ENCODE peak calls at places on chromosomes 5 and 9, in four cellular contexts. One of them, this sample, is unnamed.
A peak's percentile ranks its signal among the peaks of the same experiment; 100 is the strongest.

GRCh38 chr9:130147215-130147614 is 25.0 kb upstream of the NCS1 start:
- DNase-seq in testis: no peak
- DNase-seq in body of pancreas: no peak
- DNase-seq in stomach: no peak
- DNase-seq in this sample: no peak

GRCh38 chr9:135692410-135692809 is 6.9 kb downstream of the SOHLH1 start:
- DNase-seq in testis: no peak
- DNase-seq in body of pancreas: no peak
- DNase-seq in stomach: no peak
- DNase-seq in this sample: no peak

GRCh38 chr5:149651686-149652085 is 70.4 kb downstream of the ARHGEF37 start:
- DNase-seq in testis: no peak
- DNase-seq in body of pancreas: no peak
- DNase-seq in stomach: no peak
- DNase-seq in this sample: no peak

GRCh38 chr5:151589878-151590570 is 1.1 kb downstream of the FAT2 start:
- DNase-seq in testis: no peak
- DNase-seq in body of pancreas: no peak
- DNase-seq in stomach: no peak
- DNase-seq in this sample: no peak

GRCh38 chr9:89885156-89885555 is 280.3 kb downstream of the GADD45G start:
- DNase-seq in testis: peak; percentile 7
- DNase-seq in body of pancreas: no peak
- DNase-seq in stomach: peak; percentile 7
- DNase-seq in this sample: no peak

GRCh38 chr5:78509884-78510769 is 138.4 kb downstream of the LHFPL2 start:
- DNase-seq in testis: peak; percentile 71
- DNase-seq in body of pancreas: peak; percentile 91
- DNase-seq in stomach: peak; percentile 85
- DNase-seq in this sample: peak; percentile 92

GRCh38 chr9:136946228-136946892 is 1.3 kb downstream of the C8G start:
- DNase-seq in testis: no peak
- DNase-seq in body of pancreas: no peak
- DNase-seq in stomach: no peak
- DNase-seq in this sample: peak; percentile 62

GRCh38 chr9:126894052-126894603 is 20.5 kb upstream of the RALGPS1 start:
- DNase-seq in testis: no peak
- DNase-seq in body of pancreas: no peak
- DNase-seq in stomach: no peak
- DNase-seq in this sample: no peak

GRCh38 chr9:29514862-29515261 is 1941.6 kb upstream of the C9orf72 start:
- DNase-seq in testis: no peak
- DNase-seq in body of pancreas: no peak
- DNase-seq in stomach: no peak
- DNase-seq in this sample: no peak

GRCh38 chr5:21680661-21681060 is 1172.5 kb downstream of the CDH12 start:
- DNase-seq in testis: no peak
- DNase-seq in body of pancreas: no peak
- DNase-seq in stomach: no peak
- DNase-seq in this sample: no peak

DNA sequence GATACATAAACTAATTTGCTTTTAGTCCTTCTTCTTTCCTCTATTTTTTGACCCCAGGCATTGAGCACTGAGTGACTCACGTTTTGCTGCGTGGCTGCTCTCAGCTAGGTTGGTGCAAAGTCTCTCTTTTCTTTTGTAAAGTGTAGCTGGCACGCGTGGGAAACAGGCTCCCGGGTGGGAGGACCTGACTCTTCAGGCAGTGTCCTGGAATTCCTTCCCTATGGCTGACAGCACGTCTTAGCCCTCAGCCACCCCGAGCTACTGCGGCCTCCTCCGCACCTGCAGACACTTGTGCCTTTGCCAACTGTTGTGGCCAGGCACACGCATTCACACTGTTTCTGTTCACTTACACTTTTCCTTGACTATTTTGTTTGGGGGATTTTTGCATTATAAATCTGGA is 877 bp upstream of the SCGB3A1 start:
- DNase-seq in testis: peak; percentile 21
- DNase-seq in body of pancreas: no peak
- DNase-seq in stomach: no peak
- DNase-seq in this sample: no peak
- H3K4me1 ChIP-seq in testis: peaks cover 3% of the 10 kb centered on the region
- H3K4me1 ChIP-seq in body of pancreas: peaks cover 46% of the 10 kb centered on the region
- H3K4me1 ChIP-seq in stomach: peaks cover 23% of the 10 kb centered on the region
- H3K4me1 ChIP-seq in this sample: no peaks in the 10 kb centered on the region

DNA sequence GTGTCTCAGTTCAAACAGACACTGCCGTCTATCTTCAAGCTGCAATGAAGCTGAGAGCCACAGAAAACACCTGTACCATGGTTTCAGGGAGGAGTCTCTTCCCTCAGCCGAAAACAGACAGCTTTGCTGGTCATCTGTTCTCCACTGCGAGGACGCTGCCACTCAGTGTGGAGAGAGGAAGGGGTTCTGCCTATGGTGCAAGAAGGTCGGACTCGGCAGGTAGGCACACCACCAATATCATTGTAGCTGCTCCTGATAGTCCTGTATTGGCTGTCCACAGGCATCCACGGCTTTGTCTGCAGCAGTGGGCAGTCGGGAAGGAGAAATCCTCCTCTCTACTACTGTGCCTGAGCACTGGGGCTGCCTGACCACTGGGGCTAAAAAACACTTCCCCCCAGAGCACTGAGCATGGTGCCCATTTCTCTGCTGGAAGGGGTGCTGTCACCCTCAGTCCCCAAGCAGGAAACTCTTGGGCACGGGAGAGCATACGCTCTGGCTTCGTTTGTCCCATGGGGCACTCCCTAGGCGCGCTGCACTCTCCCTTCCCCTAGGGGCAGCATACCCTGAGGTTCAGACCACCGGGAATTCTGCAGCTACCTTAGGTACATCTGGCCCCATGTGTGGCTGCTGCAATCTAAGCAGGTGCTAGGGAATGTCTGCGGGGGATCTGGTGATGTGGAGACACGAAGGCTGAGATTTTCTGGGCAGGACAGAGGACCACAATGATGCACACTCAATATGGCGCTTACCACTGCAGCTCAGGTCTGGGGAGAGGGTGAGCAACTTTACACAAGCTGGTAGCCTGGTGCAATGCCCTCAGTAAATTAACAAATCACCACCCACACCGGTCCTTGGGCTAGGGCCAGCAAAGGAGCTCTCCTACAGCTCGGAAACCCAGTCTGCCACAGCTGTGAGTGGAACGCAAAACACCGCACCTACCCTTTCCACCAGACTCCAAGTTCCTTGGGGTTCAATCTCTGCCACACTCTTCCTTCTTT is 880.9 kb upstream of the SEMA6A start:
- DNase-seq in testis: peak; percentile 54
- DNase-seq in body of pancreas: peak; percentile 74
- DNase-seq in stomach: peak; percentile 30
- DNase-seq in this sample: peak; percentile 19
- TF ChIP-seq CTCF in testis: peak; percentile 28
- TF ChIP-seq CTCF in body of pancreas: peak; percentile 78
- TF ChIP-seq CTCF in stomach: no peak
- TF ChIP-seq CTCF in this sample: no peak

DNA sequence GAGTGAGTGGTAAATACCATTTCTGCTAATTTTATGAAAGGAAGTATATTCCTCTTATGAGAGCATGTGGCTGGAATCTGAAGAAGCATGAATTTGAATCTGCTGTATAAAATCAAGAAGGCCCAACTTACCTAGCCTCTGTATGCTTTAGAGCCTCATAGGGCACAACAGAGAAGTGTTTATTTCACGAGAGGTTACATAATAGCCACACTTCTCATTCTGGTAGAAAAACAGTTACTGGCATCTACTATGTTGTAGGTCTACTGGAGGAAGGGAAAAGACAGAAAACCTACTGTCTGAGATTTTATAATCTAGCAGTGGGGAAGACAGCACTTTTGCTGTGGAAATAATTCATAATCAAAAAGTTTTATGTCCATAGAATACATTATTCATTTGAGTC is 172.6 kb upstream of the ZNF608 start:
- DNase-seq in testis: no peak
- DNase-seq in body of pancreas: no peak
- DNase-seq in stomach: no peak
- DNase-seq in this sample: no peak
- H3K4me1 ChIP-seq in testis: peaks cover 8% of the 10 kb centered on the region
- H3K4me1 ChIP-seq in body of pancreas: peaks cover 24% of the 10 kb centered on the region
- H3K4me1 ChIP-seq in stomach: no peaks in the 10 kb centered on the region
- H3K4me1 ChIP-seq in this sample: no peaks in the 10 kb centered on the region

GRCh38 chr9:18826248-18826647 is 206.8 kb downstream of the SAXO1 start:
- DNase-seq in testis: no peak
- DNase-seq in body of pancreas: no peak
- DNase-seq in stomach: no peak
- DNase-seq in this sample: no peak

GRCh38 chr9:18825775-18826174 is 207.2 kb downstream of the SAXO1 start:
- DNase-seq in testis: no peak
- DNase-seq in body of pancreas: no peak
- DNase-seq in stomach: no peak
- DNase-seq in this sample: no peak

GRCh38 chr9:18821794-18822193 is 211.2 kb downstream of the SAXO1 start:
- DNase-seq in testis: no peak
- DNase-seq in body of pancreas: no peak
- DNase-seq in stomach: no peak
- DNase-seq in this sample: no peak

GRCh38 chr9:18822850-18823249 is 210.2 kb downstream of the SAXO1 start:
- DNase-seq in testis: no peak
- DNase-seq in body of pancreas: no peak
- DNase-seq in stomach: no peak
- DNase-seq in this sample: no peak

DNA sequence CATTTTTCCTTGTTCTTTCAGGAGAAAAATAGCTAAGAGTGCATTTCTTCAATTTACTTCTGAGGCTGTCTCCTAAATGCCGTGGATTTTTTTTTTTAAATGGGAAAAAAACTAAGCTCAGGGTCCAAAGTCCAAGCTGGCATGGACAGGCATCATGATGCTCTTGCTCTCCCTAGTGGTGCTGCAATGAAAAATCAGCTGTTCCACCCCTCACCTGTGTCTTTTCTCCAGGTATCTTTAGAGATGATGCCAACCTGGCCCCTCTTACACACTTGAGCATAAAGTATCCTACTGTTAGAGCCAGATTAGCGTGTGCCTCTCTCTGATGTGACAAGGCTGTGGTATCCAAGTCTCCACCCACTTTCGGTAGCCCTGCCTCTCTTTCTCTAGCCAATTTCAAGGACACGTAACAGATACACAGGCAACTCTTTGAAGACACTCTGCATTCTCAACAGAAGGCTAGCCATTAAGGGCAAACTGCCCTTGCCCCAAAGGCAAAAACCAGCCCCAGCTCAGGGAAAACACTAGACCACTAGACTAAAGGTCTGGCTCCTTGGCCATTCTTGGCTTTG is 208.8 kb downstream of the SAXO1 start:
- DNase-seq in testis: peak; percentile 22
- DNase-seq in body of pancreas: peak; percentile 54
- DNase-seq in stomach: no peak
- DNase-seq in this sample: no peak
- TF ChIP-seq CTCF in testis: no peak
- TF ChIP-seq CTCF in body of pancreas: peak; percentile 71
- TF ChIP-seq CTCF in stomach: peak; percentile 9
- TF ChIP-seq CTCF in this sample: peak; percentile 32

GRCh38 chr9:14215614-14216013 is 98.3 kb downstream of the NFIB start:
- DNase-seq in testis: no peak
- DNase-seq in body of pancreas: no peak
- DNase-seq in stomach: no peak
- DNase-seq in this sample: no peak

GRCh38 chr9:14214693-14215092 is 99.2 kb downstream of the NFIB start:
- DNase-seq in testis: no peak
- DNase-seq in body of pancreas: no peak
- DNase-seq in stomach: no peak
- DNase-seq in this sample: no peak

GRCh38 chr9:14213504-14213903 is 100.4 kb downstream of the NFIB start:
- DNase-seq in testis: no peak
- DNase-seq in body of pancreas: no peak
- DNase-seq in stomach: no peak
- DNase-seq in this sample: no peak

GRCh38 chr9:14212697-14213420 is 101.1 kb downstream of the NFIB start:
- DNase-seq in testis: no peak
- DNase-seq in body of pancreas: no peak
- DNase-seq in stomach: no peak
- DNase-seq in this sample: no peak

DNA sequence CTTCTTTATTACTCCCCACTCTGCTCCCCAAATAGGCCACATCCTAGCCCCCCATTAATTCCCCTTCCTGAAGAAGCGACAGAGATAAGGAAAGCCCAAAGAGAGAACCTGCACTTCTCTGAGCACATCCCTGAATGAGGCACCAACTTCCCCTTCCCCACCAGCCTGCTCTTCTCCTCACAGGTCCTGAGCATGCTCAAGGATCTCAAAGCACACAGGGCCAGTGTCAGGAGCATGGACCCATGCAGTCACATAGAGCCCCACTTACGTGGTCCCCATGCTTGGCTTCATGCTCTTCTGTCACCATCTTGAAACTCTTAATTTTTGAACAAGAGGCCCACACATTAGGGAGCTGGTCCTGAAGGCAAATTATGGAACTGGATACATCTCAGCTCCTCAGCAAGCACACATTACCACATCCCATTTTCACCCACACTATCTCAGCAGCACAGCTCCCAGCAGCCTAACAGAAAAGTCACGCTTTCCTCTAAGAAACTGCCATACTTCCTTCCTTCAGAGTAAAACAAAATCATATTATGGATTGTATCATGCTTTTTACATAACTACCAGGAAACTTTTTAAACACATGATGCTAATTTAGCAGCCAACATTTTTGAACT is 99.8 kb downstream of the NFIB start:
- DNase-seq in testis: no peak
- DNase-seq in body of pancreas: no peak
- DNase-seq in stomach: no peak
- DNase-seq in this sample: no peak
- H3K4me1 ChIP-seq in testis: no peaks in the 10 kb centered on the region
- H3K4me1 ChIP-seq in body of pancreas: peaks cover 80% of the 10 kb centered on the region
- H3K4me1 ChIP-seq in stomach: peaks cover 12% of the 10 kb centered on the region
- H3K4me1 ChIP-seq in this sample: peaks cover 15% of the 10 kb centered on the region

GRCh38 chr9:90898229-90898628 is 96.6 kb downstream of the SYK start:
- DNase-seq in testis: no peak
- DNase-seq in body of pancreas: no peak
- DNase-seq in stomach: no peak
- DNase-seq in this sample: no peak
- TF ChIP-seq CTCF in testis: no peak
- TF ChIP-seq CTCF in body of pancreas: no peak
- TF ChIP-seq CTCF in stomach: no peak
- TF ChIP-seq CTCF in this sample: no peak

DNA sequence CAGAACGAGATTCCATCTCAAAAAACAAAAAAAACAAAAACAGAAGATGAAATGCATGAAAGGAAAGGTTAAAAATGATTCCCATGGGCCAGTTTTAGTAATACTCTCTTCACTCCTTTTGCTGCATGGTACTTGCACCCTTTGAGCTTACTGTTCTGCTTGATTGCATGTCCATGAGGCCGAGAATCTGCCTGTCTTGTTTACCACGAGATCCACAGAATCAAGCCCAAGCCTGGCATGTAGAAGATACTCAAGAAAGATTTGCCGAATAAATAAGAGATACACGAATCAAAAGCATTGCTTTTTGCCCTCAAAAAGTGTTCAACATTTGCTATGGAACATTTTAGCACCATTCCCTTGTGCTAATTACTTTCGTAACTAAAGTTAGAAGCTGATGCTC is 1.1 kb downstream of the FAXDC2 start:
- DNase-seq in testis: no peak
- DNase-seq in body of pancreas: no peak
- DNase-seq in stomach: no peak
- DNase-seq in this sample: no peak
- H3K4me1 ChIP-seq in testis: peaks cover 22% of the 10 kb centered on the region
- H3K4me1 ChIP-seq in body of pancreas: no peaks in the 10 kb centered on the region
- H3K4me1 ChIP-seq in stomach: no peaks in the 10 kb centered on the region
- H3K4me1 ChIP-seq in this sample: no peaks in the 10 kb centered on the region